ENCODE peak calls at places on chromosomes 7 and 10, in six cellular contexts. One of them, this sample, is unnamed.

GRCh38 chr10:85039311-85039710 is 710.9 kb downstream of the CCSER2 start:
- DNase-seq in endothelial cell: no peak
- DNase-seq in H9: no peak
- DNase-seq in AG09309: no peak
- DNase-seq in adrenal gland: no peak
- DNase-seq in GM12891: no peak
- DNase-seq in this sample: no peak

GRCh38 chr7:2040201-2040892 is 192.4 kb downstream of the MAD1L1 start:
- DNase-seq in GM12891: no peak
- DNase-seq in AG09309: no peak
- DNase-seq in H9: no peak
- DNase-seq in adrenal gland: no peak
- DNase-seq in endothelial cell: no peak
- DNase-seq in this sample: no peak

GRCh38 chr10:50501478-50501877 is 122.3 kb downstream of the SGMS1 start:
- DNase-seq in endothelial cell: no peak
- DNase-seq in adrenal gland: no peak
- DNase-seq in H9: no peak
- DNase-seq in AG09309: no peak
- DNase-seq in GM12891: no peak
- DNase-seq in this sample: no peak

GRCh38 chr10:113746188-113746950 is 5.1 kb upstream of the PLEKHS1 start:
- DNase-seq in H9: no peak
- DNase-seq in adrenal gland: no peak
- DNase-seq in endothelial cell: no peak
- DNase-seq in GM12891: no peak
- DNase-seq in AG09309: no peak
- DNase-seq in this sample: no peak

GRCh38 chr7:37089972-37090371 is 358.7 kb downstream of the ELMO1 start:
- DNase-seq in AG09309: no peak
- DNase-seq in adrenal gland: no peak
- DNase-seq in GM12891: no peak
- DNase-seq in endothelial cell: no peak
- DNase-seq in H9: no peak
- DNase-seq in this sample: no peak

GRCh38 chr10:43119416-43120115 is 18.7 kb upstream of the CSGALNACT2 start:
- DNase-seq in H9: no peak
- DNase-seq in AG09309: no peak
- DNase-seq in adrenal gland: no peak
- DNase-seq in GM12891: no peak
- DNase-seq in endothelial cell: no peak
- DNase-seq in this sample: peak

GRCh38 chr10:7438196-7438986 is 27.6 kb upstream of the SFMBT2 start:
- DNase-seq in adrenal gland: no peak
- DNase-seq in endothelial cell: no peak
- DNase-seq in GM12891: no peak
- DNase-seq in AG09309: no peak
- DNase-seq in H9: no peak
- DNase-seq in this sample: no peak

GRCh38 chr7:27244488-27245123 is 2.0 kb downstream of the EVX1 start:
- DNase-seq in endothelial cell: no peak
- DNase-seq in GM12891: no peak
- DNase-seq in H9: peak
- DNase-seq in AG09309: no peak
- DNase-seq in adrenal gland: no peak
- DNase-seq in this sample: no peak

GRCh38 chr7:79837915-79838314 is 296.7 kb upstream of the GNAI1 start:
- DNase-seq in AG09309: no peak
- DNase-seq in endothelial cell: no peak
- DNase-seq in adrenal gland: no peak
- DNase-seq in GM12891: no peak
- DNase-seq in H9: no peak
- DNase-seq in this sample: no peak

GRCh38 chr10:59801171-59801570 is 47.9 kb upstream of the MRLN start:
- DNase-seq in adrenal gland: no peak
- DNase-seq in endothelial cell: no peak
- DNase-seq in GM12891: no peak
- DNase-seq in H9: no peak
- DNase-seq in AG09309: no peak
- DNase-seq in this sample: no peak

GRCh38 chr7:90188281-90188680 is 23.3 kb upstream of the STEAP2 start:
- DNase-seq in H9: no peak
- DNase-seq in endothelial cell: no peak
- DNase-seq in adrenal gland: no peak
- DNase-seq in GM12891: no peak
- DNase-seq in AG09309: no peak
- DNase-seq in this sample: no peak

GRCh38 chr10:87613766-87614165 is 45.9 kb upstream of the PAPSS2 start:
- DNase-seq in AG09309: peak
- DNase-seq in adrenal gland: no peak
- DNase-seq in endothelial cell: no peak
- DNase-seq in GM12891: no peak
- DNase-seq in H9: no peak
- DNase-seq in this sample: no peak

GRCh38 chr10:28382520-28383269 is 79.8 kb upstream of the MPP7 start:
- DNase-seq in H9: no peak
- DNase-seq in GM12891: no peak
- DNase-seq in adrenal gland: no peak
- DNase-seq in endothelial cell: no peak
- DNase-seq in AG09309: peak
- DNase-seq in this sample: no peak

GRCh38 chr7:98280791-98281756 is at the start of gene BRI3:
- DNase-seq in AG09309: no peak
- DNase-seq in H9: peak
- DNase-seq in GM12891: peak
- DNase-seq in adrenal gland: peak
- DNase-seq in endothelial cell: peak
- DNase-seq in this sample: peak

GRCh38 chr7:152505606-152506005 is 69.8 kb upstream of the KMT2C start:
- DNase-seq in H9: no peak
- DNase-seq in endothelial cell: no peak
- DNase-seq in AG09309: no peak
- DNase-seq in adrenal gland: no peak
- DNase-seq in GM12891: no peak
- DNase-seq in this sample: no peak

GRCh38 chr10:27242951-27243551 is 2.5 kb upstream of the ACBD5 start:
- DNase-seq in H9: peak
- DNase-seq in AG09309: peak
- DNase-seq in GM12891: no peak
- DNase-seq in endothelial cell: peak
- DNase-seq in adrenal gland: peak
- DNase-seq in this sample: peak